ENCODE peak calls at places on chromosome 3, in four cellular contexts. Z is cardiac fibroblast; U is brain microvascular endothelial cell; Y is CD4-positive, alpha-beta T cell. Q is an unnamed sample.

GRCh38 chr3:72888546-72889309 is 882 bp downstream of the GXYLT2 start:
- DNase-seq in Z (peak; percentile 41), U (no peak), Y (no peak), Q (no peak)

GRCh38 chr3:94524102-94524922 is 461.5 kb downstream of the NSUN3 start:
- DNase-seq in Z (no peak), U (no peak), Y (no peak), Q (no peak)

GRCh38 chr3:126985143-126985985 is 2.4 kb downstream of the PLXNA1 start:
- DNase-seq in Z (no peak), U (no peak), Y (no peak), Q (no peak)

GRCh38 chr3:24829011-24829581 is 334.4 kb upstream of the THRB start:
- DNase-seq in Z (no peak), U (no peak), Y (no peak), Q (no peak)

GRCh38 chr3:135576786-135577185 is 388.7 kb upstream of the PPP2R3A start:
- DNase-seq in Z (no peak), U (no peak), Y (no peak), Q (no peak)

GRCh38 chr3:197186887-197187588 is 111.4 kb downstream of the DLG1 start:
- DNase-seq in Z (peak; percentile 76), U (peak; percentile 20), Y (no peak), Q (no peak)

GRCh38 chr3:64341355-64341754 is 116.1 kb upstream of the PRICKLE2 start:
- DNase-seq in Z (peak; percentile 28), U (no peak), Y (no peak), Q (no peak)

GRCh38 chr3:66453525-66454463 is 47.0 kb downstream of the LRIG1 start:
- DNase-seq in Z (no peak), U (no peak), Y (no peak), Q (no peak)

GRCh38 chr3:95235916-95236315 is 1173.1 kb downstream of the NSUN3 start:
- DNase-seq in Z (no peak), U (no peak), Y (no peak), Q (no peak)

DNA sequence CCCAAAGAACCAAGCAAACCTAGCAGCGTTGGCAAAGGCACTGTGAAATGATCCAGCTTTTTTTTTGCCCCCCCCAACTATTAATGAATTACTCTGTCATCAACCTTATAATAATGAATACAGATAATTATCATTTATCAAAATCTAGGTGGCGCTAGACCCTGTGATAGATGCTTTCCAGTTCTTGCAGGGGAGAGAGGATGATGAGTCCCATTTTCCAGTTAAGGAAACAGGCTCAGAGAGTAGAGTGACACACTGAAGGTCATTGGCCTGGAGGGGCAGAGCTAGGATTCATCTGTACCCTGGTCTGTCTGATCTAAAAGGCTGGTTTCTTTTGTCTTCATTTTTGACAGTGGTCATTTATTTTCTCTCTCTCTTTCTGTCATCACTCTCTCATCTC is 5.0 kb downstream of the ACOX2 start:
- DNase-seq in Z (no peak), U (no peak), Y (no peak), Q (no peak)
- TF ChIP-seq CTCF in Z (peak; percentile 7), U (peak; percentile 43), Y (no peak), Q (no peak)

GRCh38 chr3:115937054-115937453 is 313.7 kb downstream of the GAP43 start:
- DNase-seq in Z (no peak), U (peak; percentile 3), Y (no peak), Q (no peak)
- TF ChIP-seq CTCF in Z (peak; percentile 36), U (peak; percentile 47), Y (no peak), Q (no peak)

DNA sequence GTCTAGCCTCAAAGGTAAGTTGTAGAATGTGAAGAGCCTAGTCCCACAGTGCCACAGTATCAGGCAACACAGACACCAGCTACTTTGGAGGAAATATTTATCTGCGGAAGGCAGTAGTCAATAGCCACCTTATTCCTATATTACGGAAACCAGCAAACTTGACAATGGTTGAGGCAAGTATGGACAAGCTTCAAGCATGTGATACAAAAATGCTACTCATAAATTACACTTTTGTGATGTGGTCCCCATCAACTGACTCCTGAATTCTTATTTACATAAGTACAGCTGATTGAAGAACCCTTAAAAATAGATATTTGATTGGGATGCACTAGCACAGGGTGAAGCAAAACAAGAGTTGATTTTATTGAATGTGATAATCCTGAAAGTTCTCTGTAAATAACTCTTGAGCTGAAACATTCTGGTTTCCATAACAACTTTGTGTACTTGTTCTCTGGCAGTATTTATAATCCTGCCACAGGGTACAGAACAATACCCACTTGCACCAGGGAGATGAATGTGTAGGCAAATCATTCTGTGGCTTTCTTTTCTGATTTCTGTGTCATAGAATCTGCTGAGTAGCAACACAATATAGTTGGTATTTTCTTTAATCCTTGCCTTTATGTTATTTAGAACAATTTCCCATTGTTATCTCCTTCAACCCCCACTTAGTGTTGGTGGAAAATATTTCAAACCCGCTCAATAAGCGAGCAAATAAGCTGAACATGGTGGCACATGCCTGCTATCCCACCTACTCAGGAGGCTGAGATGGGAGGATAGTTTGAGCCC is at the start of gene ANKUB1:
- DNase-seq in Z (no peak), U (no peak), Y (no peak), Q (no peak)
- TF ChIP-seq CTCF in Z (no peak), U (no peak), Y (no peak), Q (no peak)

GRCh38 chr3:113535898-113536297 is 3.5 kb downstream of the SIDT1 start:
- DNase-seq in Z (no peak), U (no peak), Y (no peak), Q (no peak)
- TF ChIP-seq CTCF in Z (no peak), U (peak; percentile 35), Y (peak; percentile 19), Q (no peak)

DNA sequence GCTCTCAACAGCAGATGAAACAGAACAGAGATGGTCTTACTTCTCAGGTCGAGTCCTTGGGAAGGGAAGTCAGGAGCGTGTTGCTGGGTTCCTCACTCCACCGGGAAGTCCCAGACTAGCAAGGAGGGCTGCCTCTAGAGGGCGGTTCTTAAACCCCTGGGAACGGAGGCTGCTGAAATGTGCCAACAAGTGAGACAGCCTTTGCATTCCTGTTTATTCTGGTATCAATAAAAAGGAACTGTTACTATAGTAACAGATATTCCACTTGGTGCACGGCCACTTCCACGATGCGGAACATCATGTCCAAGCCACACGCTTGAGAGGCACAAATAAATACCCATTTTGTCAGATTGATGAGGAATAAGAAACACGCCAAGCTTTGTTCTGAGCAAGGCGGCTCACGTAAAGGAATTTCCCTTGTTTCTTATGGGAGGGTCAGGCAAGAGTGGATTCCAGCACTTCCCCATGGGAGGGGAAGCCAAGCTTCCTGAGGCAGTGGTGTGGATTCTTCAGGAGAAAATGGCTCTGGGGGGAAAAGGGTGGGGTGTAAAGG is at the start of gene FAM107A:
- DNase-seq in Z (peak; percentile 86), U (peak; percentile 45), Y (no peak), Q (no peak)
- TF ChIP-seq CTCF in Z (peak; percentile 29), U (peak; percentile 44), Y (no peak), Q (no peak)

GRCh38 chr3:10300087-10300486 is 7.3 kb upstream of the GHRL start:
- DNase-seq in Z (no peak), U (no peak), Y (no peak), Q (no peak)

GRCh38 chr3:10303785-10304184 is 11.0 kb upstream of the GHRL start:
- DNase-seq in Z (no peak), U (no peak), Y (no peak), Q (no peak)

GRCh38 chr3:10303105-10303504 is 10.4 kb upstream of the GHRL start:
- DNase-seq in Z (no peak), U (no peak), Y (no peak), Q (no peak)

GRCh38 chr3:10299679-10300078 is 6.9 kb upstream of the GHRL start:
- DNase-seq in Z (no peak), U (no peak), Y (no peak), Q (no peak)

GRCh38 chr3:10299175-10299574 is 6.4 kb upstream of the GHRL start:
- DNase-seq in Z (peak; percentile 41), U (no peak), Y (no peak), Q (no peak)
- TF ChIP-seq CTCF in Z (no peak), U (peak; percentile 22), Y (no peak), Q (no peak)

DNA sequence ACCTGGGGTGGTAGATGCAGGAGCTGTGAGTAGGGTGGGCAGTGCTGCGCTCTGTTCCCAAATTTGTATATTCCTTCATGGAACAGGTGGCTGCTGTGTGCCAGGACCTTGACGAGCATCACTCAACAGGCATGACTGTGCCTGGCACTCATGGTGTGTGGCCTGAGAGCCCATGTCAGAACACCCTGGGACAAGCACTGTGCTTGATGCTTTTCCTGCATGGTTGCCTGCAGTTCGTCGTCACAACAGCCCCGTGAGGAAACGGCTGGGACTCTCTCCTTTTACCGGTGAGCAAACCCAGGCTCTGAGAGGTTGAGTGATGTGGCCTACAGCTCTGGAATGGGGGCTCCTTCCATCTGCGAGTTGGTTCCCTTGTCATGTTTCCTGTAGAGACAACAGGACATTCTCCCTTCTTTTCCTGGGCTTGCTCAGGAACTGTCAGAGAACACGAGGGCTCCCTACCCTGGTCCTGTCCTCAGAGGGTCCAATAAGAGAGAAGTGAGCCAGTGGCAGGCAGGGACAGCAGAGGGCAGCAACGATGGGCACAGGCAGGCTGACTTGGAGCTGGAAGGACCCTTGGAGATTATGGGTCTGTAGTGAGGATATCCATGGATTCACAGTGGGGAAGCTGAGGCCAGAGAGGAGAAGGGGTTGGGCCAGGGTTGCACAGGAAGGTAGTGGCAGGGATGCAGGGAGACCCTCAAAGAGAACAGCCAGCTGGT is 37.4 kb downstream of the PRKCD start:
- DNase-seq in Z (no peak), U (no peak), Y (no peak), Q (no peak)
- TF ChIP-seq CTCF in Z (peak; percentile 15), U (peak; percentile 40), Y (no peak), Q (no peak)

GRCh38 chr3:19543212-19543841 is 390.7 kb downstream of the EFHB start:
- DNase-seq in Z (peak; percentile 0), U (no peak), Y (no peak), Q (peak; percentile 21)
- TF ChIP-seq CTCF in Z (no peak), U (peak; percentile 57), Y (no peak), Q (peak; percentile 27)

DNA sequence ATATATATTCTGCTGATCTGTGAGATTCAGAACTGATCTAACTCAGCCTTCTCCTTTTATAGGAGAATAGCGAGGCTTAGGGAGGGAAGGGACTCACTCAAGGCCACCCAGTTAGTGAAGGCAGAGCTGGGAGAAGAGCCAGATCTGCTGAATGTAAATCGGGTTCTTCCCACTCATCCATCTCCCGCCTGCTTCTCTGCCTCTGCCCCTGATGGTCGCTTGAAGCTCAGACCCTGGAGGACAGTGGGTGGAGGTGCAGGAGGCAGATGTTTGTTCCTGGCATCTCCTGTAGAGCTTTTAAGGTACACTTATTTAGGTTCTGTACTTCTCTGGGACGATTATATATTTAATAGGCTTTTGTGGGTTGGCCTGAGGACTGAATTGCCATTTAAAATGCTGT is 4.3 kb downstream of the PDIA5 start:
- DNase-seq in Z (peak; percentile 44), U (no peak), Y (no peak), Q (no peak)
- TF ChIP-seq CTCF in Z (peak; percentile 25), U (peak; percentile 54), Y (no peak), Q (no peak)

GRCh38 chr3:195267096-195267495 is 3.9 kb downstream of the XXYLT1 start:
- DNase-seq in Z (no peak), U (no peak), Y (no peak), Q (no peak)
- TF ChIP-seq CTCF in Z (no peak), U (no peak), Y (no peak), Q (no peak)

Q was measured in activated B cell treated with CpG ODN at 0.5 μM for 24 hours.